ENCODE peak calls at places on chromosomes 13 and 19, in eight cellular contexts. I is psoas muscle, F is lower leg skin, C is Caco-2, H is lung, T is nephron progenitor cell, K is fibroblast of the aortic adventitia, Z is NB4. L is an unnamed sample.

GRCh38 chr13:51825165-51825592 is 19.8 kb downstream of the TMEM272 start:
- DNase-seq in I (no peak), F (no peak), C (no peak), H (no peak), T (no peak), K (peak), Z (peak), L (no peak)

GRCh38 chr19:33396701-33397535 is 23.4 kb downstream of the CEBPG start:
- DNase-seq in I (peak), F (no peak), C (peak), H (no peak), T (peak), K (no peak), Z (no peak), L (no peak)

GRCh38 chr13:22700488-22700887 is 480.3 kb upstream of the SGCG start:
- DNase-seq in I (no peak), F (no peak), C (no peak), H (no peak), T (no peak), K (no peak), Z (no peak), L (no peak)

GRCh38 chr19:8305798-8306197 is 2.4 kb downstream of the CD320 start:
- DNase-seq in I (peak), F (peak), C (peak), H (peak), T (no peak), K (no peak), Z (peak), L (no peak)

GRCh38 chr13:114164681-114165429 is 14.2 kb upstream of the CFAP97D2 start:
- DNase-seq in I (no peak), F (no peak), C (no peak), H (no peak), T (no peak), K (no peak), Z (no peak), L (no peak)

GRCh38 chr19:39637891-39638290 is 17.8 kb upstream of the LGALS16 start:
- DNase-seq in I (no peak), F (no peak), C (no peak), H (no peak), T (no peak), K (no peak), Z (no peak), L (no peak)

GRCh38 chr13:97471721-97472120 is 37.8 kb downstream of the RAP2A start:
- DNase-seq in I (no peak), F (no peak), C (no peak), H (no peak), T (no peak), K (no peak), Z (no peak), L (no peak)

GRCh38 chr19:18776288-18776594 is 14.9 kb downstream of the COMP start:
- DNase-seq in I (no peak), F (no peak), C (no peak), H (no peak), T (no peak), K (peak), Z (no peak), L (no peak)

GRCh38 chr13:38844581-38844980 is 146.1 kb downstream of the STOML3 start:
- DNase-seq in I (no peak), F (no peak), C (no peak), H (no peak), T (no peak), K (no peak), Z (no peak), L (no peak)

GRCh38 chr13:22927008-22927393 is 253.8 kb upstream of the SGCG start:
- DNase-seq in I (no peak), F (no peak), C (no peak), H (no peak), T (no peak), K (no peak), Z (no peak), L (no peak)

GRCh38 chr19:30363073-30363472 is 9.1 kb upstream of the ZNF536 start:
- DNase-seq in I (no peak), F (peak), C (no peak), H (no peak), T (no peak), K (no peak), Z (no peak), L (no peak)

GRCh38 chr19:10946964-10947657 is 13.7 kb upstream of the SMARCA4 start:
- DNase-seq in I (no peak), F (no peak), C (no peak), H (no peak), T (no peak), K (peak), Z (no peak), L (no peak)

GRCh38 chr19:16561382-16561781 is 10.8 kb downstream of the SLC35E1 start:
- DNase-seq in I (peak), F (no peak), C (no peak), H (no peak), T (no peak), K (no peak), Z (no peak), L (no peak)

DNA sequence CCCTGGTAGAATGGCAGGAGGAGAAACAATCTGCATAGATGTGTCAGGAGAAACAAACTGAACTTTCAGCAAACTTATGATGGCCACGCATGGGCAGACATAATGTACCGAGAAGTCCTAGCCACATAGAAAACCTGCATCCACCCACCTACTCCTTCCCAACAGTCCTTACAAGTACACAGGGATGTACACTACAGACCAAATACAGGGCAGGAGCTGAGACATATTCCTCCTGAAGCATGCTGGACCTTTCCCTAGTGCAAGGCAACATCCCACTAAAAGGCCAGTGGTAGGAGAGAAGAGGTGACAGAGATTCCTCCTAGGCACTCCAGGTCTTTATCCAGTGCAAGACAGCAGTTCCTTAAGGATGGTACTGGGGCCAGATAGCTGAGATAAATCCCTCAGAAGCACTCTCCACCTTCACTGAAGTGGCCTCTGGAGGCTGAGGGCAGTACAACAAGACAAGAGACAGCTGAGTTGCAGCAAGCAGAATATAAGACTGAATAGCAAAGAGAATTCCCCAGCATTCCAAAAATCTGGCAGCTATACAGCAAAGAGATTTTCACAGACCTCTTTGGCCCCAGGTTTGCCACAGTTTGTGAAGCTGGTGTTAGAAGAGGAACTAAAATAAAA is 18.3 kb downstream of the VWA8 start:
- DNase-seq in I (no peak), F (no peak), C (peak), H (no peak), T (peak), K (peak), Z (peak), L (no peak)
- TF ChIP-seq CTCF in I (peak), F (no peak), C (peak), H (no peak), T (no peak), K (peak), Z (peak), L (no peak)

GRCh38 chr19:14315433-14315832 is 65.8 kb upstream of the ADGRE5 start:
- DNase-seq in I (no peak), F (no peak), C (no peak), H (no peak), T (no peak), K (no peak), Z (no peak), L (no peak)

GRCh38 chr19:14317157-14317556 is 64.1 kb upstream of the ADGRE5 start:
- DNase-seq in I (no peak), F (no peak), C (no peak), H (no peak), T (no peak), K (no peak), Z (no peak), L (no peak)

GRCh38 chr19:14320253-14320652 is 61.0 kb upstream of the ADGRE5 start:
- DNase-seq in I (no peak), F (no peak), C (no peak), H (no peak), T (no peak), K (no peak), Z (no peak), L (no peak)

GRCh38 chr19:14322889-14323463 is 58.3 kb upstream of the ADGRE5 start:
- DNase-seq in I (no peak), F (no peak), C (no peak), H (no peak), T (no peak), K (no peak), Z (no peak), L (no peak)

GRCh38 chr19:14318873-14319272 is 62.4 kb upstream of the ADGRE5 start:
- DNase-seq in I (peak), F (no peak), C (no peak), H (no peak), T (peak), K (no peak), Z (no peak), L (peak)
- TF ChIP-seq CTCF in I (no peak), F (no peak), C (no peak), H (no peak), T (peak), K (peak), Z (peak), L (no peak)

DNA sequence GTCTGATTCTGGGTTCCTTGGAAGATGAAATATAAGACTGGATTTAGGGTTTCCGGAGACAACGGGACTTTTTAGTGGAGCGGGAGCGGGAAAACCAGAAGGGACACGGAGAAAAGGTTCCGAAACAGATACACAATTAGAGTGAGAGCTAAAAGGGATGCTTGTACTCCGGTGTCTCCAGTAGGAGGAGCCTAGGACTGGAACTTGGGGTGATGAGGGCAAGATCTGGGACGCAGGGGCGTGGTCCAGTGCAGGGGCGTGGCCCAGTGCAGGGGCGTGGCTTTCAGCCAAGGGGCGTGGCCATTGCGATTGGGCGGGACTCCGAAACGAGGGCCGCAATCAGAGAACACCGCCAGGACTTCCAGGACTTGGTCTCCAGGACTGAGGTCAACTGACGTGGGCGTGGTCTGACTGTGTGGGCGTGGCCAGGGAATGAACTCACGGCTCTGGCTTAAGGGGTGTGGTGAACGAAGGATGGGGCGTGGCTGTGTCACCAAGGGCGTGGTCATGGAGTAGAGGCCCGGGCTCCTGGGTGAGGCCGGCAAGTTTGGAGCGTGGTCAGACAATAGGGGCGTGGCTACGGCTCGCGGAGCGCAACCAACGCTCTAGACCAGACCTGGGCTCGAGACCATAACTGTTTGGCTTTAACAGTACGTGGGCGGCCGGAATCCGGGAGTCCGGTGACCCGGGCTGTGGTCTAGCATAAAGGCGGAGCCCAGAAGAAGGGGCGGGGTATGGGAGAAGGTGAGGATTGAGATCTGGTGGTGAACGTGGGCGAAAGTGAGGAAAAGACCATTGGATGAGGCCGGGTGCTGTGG is at the start of gene DKKL1:
- DNase-seq in I (peak), F (peak), C (peak), H (peak), T (peak), K (peak), Z (peak), L (peak)
- TF ChIP-seq CTCF in I (no peak), F (no peak), C (no peak), H (no peak), T (no peak), K (no peak), Z (no peak), L (no peak)

GRCh38 chr13:99355267-99356215 is 48.3 kb upstream of the GPR183 start:
- DNase-seq in I (peak), F (no peak), C (no peak), H (no peak), T (no peak), K (no peak), Z (no peak), L (no peak)

GRCh38 chr13:99356216-99357089 is 49.3 kb upstream of the GPR183 start:
- DNase-seq in I (peak), F (no peak), C (no peak), H (no peak), T (peak), K (peak), Z (no peak), L (no peak)

GRCh38 chr13:99352351-99353271 is 45.4 kb upstream of the GPR183 start:
- DNase-seq in I (no peak), F (no peak), C (no peak), H (no peak), T (no peak), K (no peak), Z (no peak), L (no peak)

GRCh38 chr13:99353836-99354235 is 46.6 kb upstream of the GPR183 start:
- DNase-seq in I (no peak), F (no peak), C (no peak), H (no peak), T (no peak), K (peak), Z (no peak), L (no peak)

DNA sequence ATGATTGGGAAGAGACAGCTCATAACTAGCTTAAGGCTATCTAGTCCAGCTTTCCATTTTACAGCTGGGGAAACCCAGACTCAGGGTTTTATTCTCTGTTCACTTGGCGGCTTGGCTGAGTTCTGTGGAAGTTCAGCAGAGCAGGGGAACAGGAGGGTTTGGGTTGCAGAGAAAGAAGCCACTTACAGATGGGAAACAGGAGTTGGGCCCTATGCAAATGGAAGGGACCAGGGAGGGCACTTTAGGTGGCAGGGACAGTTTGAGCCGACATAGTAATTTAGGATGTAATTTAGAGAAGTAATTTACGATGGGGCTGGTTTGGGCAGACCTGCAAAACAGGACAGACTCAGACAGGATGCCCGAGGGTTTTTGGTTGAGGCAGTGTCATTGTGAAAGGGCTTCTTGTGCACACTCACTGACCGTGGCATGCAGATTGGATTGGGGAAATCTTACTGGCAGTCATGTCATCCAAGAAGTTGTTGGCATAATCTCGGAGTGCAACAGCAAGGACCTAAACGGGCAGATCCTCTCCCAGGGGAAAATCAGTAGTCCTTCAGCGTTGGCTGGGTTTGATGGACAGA is 47.3 kb upstream of the GPR183 start:
- DNase-seq in I (no peak), F (no peak), C (no peak), H (no peak), T (no peak), K (no peak), Z (no peak), L (no peak)
- TF ChIP-seq CTCF in I (no peak), F (no peak), C (no peak), H (no peak), T (no peak), K (no peak), Z (no peak), L (no peak)

GRCh38 chr19:50632151-50632835 is 7.4 kb downstream of the SYT3 start:
- DNase-seq in I (no peak), F (no peak), C (no peak), H (no peak), T (no peak), K (no peak), Z (no peak), L (no peak)
- TF ChIP-seq CTCF in I (no peak), F (no peak), C (no peak), H (no peak), T (no peak), K (no peak), Z (peak), L (no peak)

GRCh38 chr19:41364546-41365391 is 820 bp upstream of the B9D2 start:
- DNase-seq in I (no peak), F (no peak), C (no peak), H (no peak), T (no peak), K (no peak), Z (peak), L (no peak)

GRCh38 chr19:41367848-41368301 is 3.9 kb upstream of the B9D2 start:
- DNase-seq in I (no peak), F (no peak), C (no peak), H (no peak), T (no peak), K (peak), Z (peak), L (peak)

GRCh38 chr19:41363753-41364545 is at the start of gene B9D2:
- DNase-seq in I (peak), F (peak), C (peak), H (peak), T (peak), K (peak), Z (peak), L (peak)

GRCh38 chr19:41363371-41363752 is 587 bp downstream of the B9D2 start:
- DNase-seq in I (peak), F (no peak), C (no peak), H (no peak), T (no peak), K (no peak), Z (no peak), L (no peak)

GRCh38 chr19:41366089-41366488 is 2.1 kb upstream of the B9D2 start:
- DNase-seq in I (no peak), F (no peak), C (no peak), H (no peak), T (no peak), K (no peak), Z (no peak), L (peak)
- TF ChIP-seq CTCF in I (no peak), F (no peak), C (no peak), H (no peak), T (no peak), K (peak), Z (peak), L (peak)

L was measured in Calu3.